ENCODE peak calls at places on chromosomes 13 and 19, in six cellular contexts. One of them, this sample, is unnamed.

GRCh38 chr19:54364775-54365257 is at the start of gene LAIR1:
- DNase-seq in MM.1S: peak
- DNase-seq in fibroblast of the aortic adventitia: no peak
- DNase-seq in AG10803: no peak
- DNase-seq in choroid plexus epithelial cell: no peak
- DNase-seq in GM12878: no peak
- DNase-seq in this sample: no peak

GRCh38 chr13:101903890-101904289 is 451.4 kb downstream of the ITGBL1 start:
- DNase-seq in MM.1S: no peak
- DNase-seq in fibroblast of the aortic adventitia: no peak
- DNase-seq in AG10803: no peak
- DNase-seq in choroid plexus epithelial cell: no peak
- DNase-seq in GM12878: no peak
- DNase-seq in this sample: no peak

GRCh38 chr19:28874742-28875141 is 338.2 kb downstream of the UQCRFS1 start:
- DNase-seq in MM.1S: no peak
- DNase-seq in fibroblast of the aortic adventitia: no peak
- DNase-seq in AG10803: no peak
- DNase-seq in choroid plexus epithelial cell: no peak
- DNase-seq in GM12878: no peak
- DNase-seq in this sample: no peak

GRCh38 chr19:8490395-8490760 is 12.1 kb downstream of the PRAM1 start:
- DNase-seq in MM.1S: no peak
- DNase-seq in fibroblast of the aortic adventitia: no peak
- DNase-seq in AG10803: no peak
- DNase-seq in choroid plexus epithelial cell: no peak
- DNase-seq in GM12878: no peak
- DNase-seq in this sample: no peak

GRCh38 chr19:30170495-30171137 is 201.6 kb upstream of the ZNF536 start:
- DNase-seq in MM.1S: no peak
- DNase-seq in fibroblast of the aortic adventitia: no peak
- DNase-seq in AG10803: no peak
- DNase-seq in choroid plexus epithelial cell: no peak
- DNase-seq in GM12878: no peak
- DNase-seq in this sample: no peak

GRCh38 chr19:38842439-38843174 is 7.2 kb downstream of the HNRNPL start:
- DNase-seq in MM.1S: no peak
- DNase-seq in fibroblast of the aortic adventitia: no peak
- DNase-seq in AG10803: no peak
- DNase-seq in choroid plexus epithelial cell: no peak
- DNase-seq in GM12878: no peak
- DNase-seq in this sample: no peak

GRCh38 chr13:18995259-18995873 is 186.3 kb downstream of the TUBA3C start:
- DNase-seq in MM.1S: no peak
- DNase-seq in fibroblast of the aortic adventitia: no peak
- DNase-seq in AG10803: no peak
- DNase-seq in choroid plexus epithelial cell: no peak
- DNase-seq in GM12878: no peak
- DNase-seq in this sample: no peak

GRCh38 chr19:40813182-40813581 is 14.2 kb downstream of the EGLN2 start:
- DNase-seq in MM.1S: no peak
- DNase-seq in fibroblast of the aortic adventitia: peak
- DNase-seq in AG10803: no peak
- DNase-seq in choroid plexus epithelial cell: peak
- DNase-seq in GM12878: no peak
- DNase-seq in this sample: no peak

GRCh38 chr13:67134322-67135129 is 95.6 kb downstream of the PCDH9 start:
- DNase-seq in MM.1S: no peak
- DNase-seq in fibroblast of the aortic adventitia: peak
- DNase-seq in AG10803: no peak
- DNase-seq in choroid plexus epithelial cell: peak
- DNase-seq in GM12878: no peak
- DNase-seq in this sample: no peak

GRCh38 chr19:16326401-16327130 is 1.9 kb downstream of the KLF2 start:
- DNase-seq in MM.1S: peak
- DNase-seq in fibroblast of the aortic adventitia: peak
- DNase-seq in AG10803: peak
- DNase-seq in choroid plexus epithelial cell: no peak
- DNase-seq in GM12878: no peak
- DNase-seq in this sample: no peak

GRCh38 chr13:85864963-85865530 is 65.8 kb upstream of the SLITRK6 start:
- DNase-seq in MM.1S: peak
- DNase-seq in fibroblast of the aortic adventitia: no peak
- DNase-seq in AG10803: no peak
- DNase-seq in choroid plexus epithelial cell: peak
- DNase-seq in GM12878: no peak
- DNase-seq in this sample: no peak

GRCh38 chr19:34808566-34808965 is 35.6 kb upstream of the ZNF599 start:
- DNase-seq in MM.1S: no peak
- DNase-seq in fibroblast of the aortic adventitia: peak
- DNase-seq in AG10803: peak
- DNase-seq in choroid plexus epithelial cell: peak
- DNase-seq in GM12878: no peak
- DNase-seq in this sample: no peak

GRCh38 chr13:105485061-105485460 is 1050.4 kb downstream of the EFNB2 start:
- DNase-seq in MM.1S: no peak
- DNase-seq in fibroblast of the aortic adventitia: no peak
- DNase-seq in AG10803: no peak
- DNase-seq in choroid plexus epithelial cell: no peak
- DNase-seq in GM12878: no peak
- DNase-seq in this sample: no peak

GRCh38 chr13:90830782-90831181 is 516.7 kb upstream of the MIR17HG start:
- DNase-seq in MM.1S: no peak
- DNase-seq in fibroblast of the aortic adventitia: no peak
- DNase-seq in AG10803: no peak
- DNase-seq in choroid plexus epithelial cell: no peak
- DNase-seq in GM12878: no peak
- DNase-seq in this sample: no peak

GRCh38 chr13:28530729-28531194 is 35.8 kb upstream of the FLT1 start:
- DNase-seq in MM.1S: no peak
- DNase-seq in fibroblast of the aortic adventitia: peak
- DNase-seq in AG10803: peak
- DNase-seq in choroid plexus epithelial cell: peak
- DNase-seq in GM12878: no peak
- DNase-seq in this sample: no peak

GRCh38 chr13:110150384-110151091 is 156.4 kb downstream of the COL4A1 start:
- DNase-seq in MM.1S: no peak
- DNase-seq in fibroblast of the aortic adventitia: peak
- DNase-seq in AG10803: peak
- DNase-seq in choroid plexus epithelial cell: no peak
- DNase-seq in GM12878: no peak
- DNase-seq in this sample: no peak

GRCh38 chr13:28145049-28145448 is 6.7 kb downstream of the PAN3 start:
- DNase-seq in MM.1S: no peak
- DNase-seq in fibroblast of the aortic adventitia: no peak
- DNase-seq in AG10803: no peak
- DNase-seq in choroid plexus epithelial cell: no peak
- DNase-seq in GM12878: no peak
- DNase-seq in this sample: no peak

GRCh38 chr13:28138756-28139470 is 568 bp downstream of the PAN3 start:
- DNase-seq in MM.1S: peak
- DNase-seq in fibroblast of the aortic adventitia: peak
- DNase-seq in AG10803: peak
- DNase-seq in choroid plexus epithelial cell: peak
- DNase-seq in GM12878: peak
- DNase-seq in this sample: peak

GRCh38 chr13:70812481-70812880 is 704.2 kb upstream of the KLHL1 start:
- DNase-seq in MM.1S: no peak
- DNase-seq in fibroblast of the aortic adventitia: no peak
- DNase-seq in AG10803: no peak
- DNase-seq in choroid plexus epithelial cell: peak
- DNase-seq in GM12878: no peak
- DNase-seq in this sample: no peak

GRCh38 chr19:13207237-13208130 is 57.3 kb downstream of the IER2 start:
- DNase-seq in MM.1S: no peak
- DNase-seq in fibroblast of the aortic adventitia: peak
- DNase-seq in AG10803: peak
- DNase-seq in choroid plexus epithelial cell: no peak
- DNase-seq in GM12878: no peak
- DNase-seq in this sample: no peak
- H3K4me3 ChIP-seq in MM.1S: no peak
- H3K4me3 ChIP-seq in fibroblast of the aortic adventitia: no peak
- H3K4me3 ChIP-seq in AG10803: peak
- H3K4me3 ChIP-seq in choroid plexus epithelial cell: peak
- H3K4me3 ChIP-seq in GM12878: peak
- H3K4me3 ChIP-seq in this sample: no peak

GRCh38 chr13:43786766-43787517 is at the start of gene ENOX1:
- DNase-seq in MM.1S: peak
- DNase-seq in fibroblast of the aortic adventitia: peak
- DNase-seq in AG10803: peak
- DNase-seq in choroid plexus epithelial cell: peak
- DNase-seq in GM12878: no peak
- DNase-seq in this sample: peak
- TF ChIP-seq CTCF in MM.1S: no peak
- TF ChIP-seq CTCF in fibroblast of the aortic adventitia: peak
- TF ChIP-seq CTCF in AG10803: no peak
- TF ChIP-seq CTCF in choroid plexus epithelial cell: no peak
- TF ChIP-seq CTCF in GM12878: no peak
- TF ChIP-seq CTCF in this sample: no peak

GRCh38 chr13:107845911-107846310 is 369.4 kb downstream of the LIG4 start:
- DNase-seq in MM.1S: no peak
- DNase-seq in fibroblast of the aortic adventitia: no peak
- DNase-seq in AG10803: no peak
- DNase-seq in choroid plexus epithelial cell: no peak
- DNase-seq in GM12878: no peak
- DNase-seq in this sample: no peak
- H3K4me3 ChIP-seq in MM.1S: no peak
- H3K4me3 ChIP-seq in fibroblast of the aortic adventitia: no peak
- H3K4me3 ChIP-seq in AG10803: no peak
- H3K4me3 ChIP-seq in choroid plexus epithelial cell: no peak
- H3K4me3 ChIP-seq in GM12878: no peak
- H3K4me3 ChIP-seq in this sample: no peak

DNA sequence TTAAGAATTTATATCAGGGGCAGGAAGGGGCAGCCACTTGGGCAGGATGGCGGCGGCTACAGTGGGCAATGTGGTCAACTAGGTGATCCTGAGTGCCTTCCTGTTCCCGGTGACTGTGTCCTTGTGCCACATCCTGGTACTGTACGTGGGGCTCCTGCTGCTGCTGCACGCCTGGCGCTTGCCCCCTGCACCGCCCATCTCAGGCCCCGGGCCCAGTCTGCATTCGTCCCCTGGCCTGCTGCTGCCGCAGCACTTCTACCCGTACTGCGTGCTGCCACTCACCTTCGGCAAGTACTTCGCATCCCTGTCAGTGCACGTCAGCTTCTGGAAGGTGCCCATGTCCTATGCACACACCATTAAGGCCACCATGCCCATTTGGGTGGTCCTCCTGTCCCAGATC is 40.1 kb downstream of the IFT88 start:
- DNase-seq in MM.1S: no peak
- DNase-seq in fibroblast of the aortic adventitia: no peak
- DNase-seq in AG10803: no peak
- DNase-seq in choroid plexus epithelial cell: no peak
- DNase-seq in GM12878: no peak
- DNase-seq in this sample: no peak
- TF ChIP-seq CTCF in MM.1S: no peak
- TF ChIP-seq CTCF in fibroblast of the aortic adventitia: no peak
- TF ChIP-seq CTCF in AG10803: no peak
- TF ChIP-seq CTCF in choroid plexus epithelial cell: no peak
- TF ChIP-seq CTCF in GM12878: no peak
- TF ChIP-seq CTCF in this sample: no peak

GRCh38 chr13:112077729-112078128 is 10.8 kb downstream of the SOX1 start:
- DNase-seq in MM.1S: no peak
- DNase-seq in fibroblast of the aortic adventitia: no peak
- DNase-seq in AG10803: no peak
- DNase-seq in choroid plexus epithelial cell: no peak
- DNase-seq in GM12878: no peak
- DNase-seq in this sample: no peak

GRCh38 chr13:112078879-112079526 is 12.1 kb downstream of the SOX1 start:
- DNase-seq in MM.1S: no peak
- DNase-seq in fibroblast of the aortic adventitia: no peak
- DNase-seq in AG10803: no peak
- DNase-seq in choroid plexus epithelial cell: no peak
- DNase-seq in GM12878: no peak
- DNase-seq in this sample: no peak

GRCh38 chr13:112078216-112078615 is 11.3 kb downstream of the SOX1 start:
- DNase-seq in MM.1S: no peak
- DNase-seq in fibroblast of the aortic adventitia: no peak
- DNase-seq in AG10803: no peak
- DNase-seq in choroid plexus epithelial cell: no peak
- DNase-seq in GM12878: no peak
- DNase-seq in this sample: no peak

GRCh38 chr13:112083971-112084370 is 17.0 kb downstream of the SOX1 start:
- DNase-seq in MM.1S: no peak
- DNase-seq in fibroblast of the aortic adventitia: no peak
- DNase-seq in AG10803: no peak
- DNase-seq in choroid plexus epithelial cell: no peak
- DNase-seq in GM12878: no peak
- DNase-seq in this sample: no peak

DNA sequence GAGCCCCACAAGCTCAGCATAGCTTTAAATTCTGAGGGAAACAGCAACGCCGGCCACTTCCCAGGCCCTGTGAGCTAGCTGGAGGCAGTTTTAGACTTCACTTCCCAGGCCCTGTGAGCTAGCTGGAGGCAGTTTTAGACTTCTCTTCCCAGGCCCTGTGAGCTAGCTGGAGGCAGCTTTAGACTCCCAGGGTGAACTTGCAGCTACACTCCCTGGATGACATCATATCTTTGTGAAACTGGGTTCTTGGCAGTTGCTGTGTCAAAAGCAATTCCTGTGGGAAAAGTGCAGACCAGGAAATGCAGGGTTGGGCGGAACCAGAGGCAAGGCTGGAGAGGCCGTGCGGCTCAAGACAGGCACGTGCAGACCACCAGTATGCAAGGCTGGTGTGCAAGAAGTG is 12.7 kb downstream of the SOX1 start:
- DNase-seq in MM.1S: no peak
- DNase-seq in fibroblast of the aortic adventitia: no peak
- DNase-seq in AG10803: no peak
- DNase-seq in choroid plexus epithelial cell: no peak
- DNase-seq in GM12878: no peak
- DNase-seq in this sample: no peak
- H3K4me3 ChIP-seq in MM.1S: no peak
- H3K4me3 ChIP-seq in fibroblast of the aortic adventitia: no peak
- H3K4me3 ChIP-seq in AG10803: no peak
- H3K4me3 ChIP-seq in choroid plexus epithelial cell: no peak
- H3K4me3 ChIP-seq in GM12878: no peak
- H3K4me3 ChIP-seq in this sample: no peak

This sample was measured in Caco-2.